ENCODE peak calls at places on chromosomes 6 and 20, in six cellular contexts. O, P, C, L, A and E are unnamed samples.

GRCh38 chr20:24892522-24892921 is 56.5 kb upstream of the CST7 start:
- DNase-seq in P (no peak), O (no peak), C (no peak), A (no peak), L (no peak), E (no peak)

GRCh38 chr6:116954938-116955337 is 77.9 kb downstream of the RFX6 start:
- DNase-seq in C (no peak), L (no peak), P (no peak), O (no peak), A (no peak), E (no peak)

GRCh38 chr20:10906830-10907229 is 233.0 kb upstream of the JAG1 start:
- DNase-seq in A (no peak), P (no peak), L (no peak), O (no peak), C (no peak), E (no peak)

GRCh38 chr6:8065519-8065911 is 1.3 kb upstream of the BLOC1S5 start:
- DNase-seq in L (no peak), O (no peak), A (no peak), C (no peak), P (no peak), E (no peak)

GRCh38 chr20:13017235-13017634 is 8.5 kb downstream of the SPTLC3 start:
- DNase-seq in P (no peak), L (no peak), A (no peak), C (peak; percentile 58), O (no peak), E (no peak)

GRCh38 chr6:25452027-25452426 is 172.9 kb downstream of the CARMIL1 start:
- DNase-seq in P (no peak), O (no peak), C (no peak), A (no peak), L (no peak), E (no peak)

GRCh38 chr6:27866370-27867050 is 45.7 kb downstream of the OR2B2 start:
- DNase-seq in A (no peak), C (peak; percentile 73), O (peak; percentile 81), L (peak; percentile 21), P (peak; percentile 24), E (no peak)

GRCh38 chr6:40192516-40192915 is 258.3 kb upstream of the MOCS1 start:
- DNase-seq in C (no peak), A (no peak), L (no peak), P (no peak), O (no peak), E (no peak)

GRCh38 chr6:11778042-11778441 is 561 bp downstream of the ADTRP start:
- DNase-seq in C (no peak), L (no peak), O (no peak), P (no peak), A (no peak), E (no peak)